ENCODE peak calls at places on chromosome X, in four cellular contexts. D is SK-N-SH, A is HepG2, X is GM12878. V is an unnamed sample. For H3K9me3, the result is how much of the 10 kb centered on the place peaks cover.

GRCh38 chrX:150363561-150364346 is 637 bp downstream of the MAMLD1 start:
- DNase-seq in A (no peak), D (peak), X (no peak), V (peak)

GRCh38 chrX:155235891-155236290 is 19.6 kb downstream of the VBP1 start:
- DNase-seq in D (no peak), X (no peak), A (peak), V (no peak)

GRCh38 chrX:13223868-13224555 is 95.8 kb downstream of the ATXN3L start:
- DNase-seq in A (peak), X (no peak), D (no peak), V (peak)

GRCh38 chrX:7139202-7140081 is 8.1 kb upstream of the STS start:
- DNase-seq in X (no peak), A (no peak), D (no peak), V (no peak)

GRCh38 chrX:16416588-16416987 is 233.4 kb upstream of the S100G start:
- DNase-seq in X (no peak), A (no peak), D (no peak), V (no peak)

GRCh38 chrX:46710927-46711623 is 47.8 kb downstream of the SLC9A7 start:
- DNase-seq in D (peak), A (no peak), X (no peak), V (no peak)

GRCh38 chrX:150375243-150375642 is 12.1 kb downstream of the MAMLD1 start:
- DNase-seq in X (no peak), A (no peak), D (no peak), V (no peak)

GRCh38 chrX:103248553-103248952 is 6.4 kb downstream of the TCEAL8 start:
- DNase-seq in D (peak), A (no peak), X (no peak), V (peak)

GRCh38 chrX:124332481-124333424 is at the start of gene TEX13D:
- DNase-seq in X (no peak), A (no peak), D (no peak), V (no peak)
- TF ChIP-seq MAX in X (no peak), A (no peak), D (no peak), V (no peak)

DNA sequence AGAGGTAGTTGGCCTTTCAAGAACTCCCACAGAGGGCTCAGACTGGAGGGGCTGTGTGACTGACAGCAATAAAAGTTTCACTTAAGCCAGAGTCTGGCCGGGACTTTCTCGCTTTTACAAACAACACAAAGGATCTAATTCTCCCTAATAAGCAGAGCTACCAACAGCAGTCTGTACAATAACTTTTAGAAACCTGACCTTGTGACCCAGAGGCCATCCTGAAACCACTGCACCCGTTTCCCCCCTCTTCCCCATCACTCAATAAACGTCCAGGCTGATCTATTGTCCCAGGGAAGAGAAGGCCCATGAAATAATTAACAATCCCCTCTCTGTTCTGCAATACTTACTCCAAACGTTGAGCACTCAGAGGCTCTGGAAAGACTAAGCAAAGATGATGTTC is 442.4 kb downstream of the ZIC3 start:
- DNase-seq in D (no peak), X (no peak), A (no peak), V (no peak)
- TF ChIP-seq PBX3 in D (no peak), X (no peak), A (no peak), V (no peak)

GRCh38 chrX:30791296-30792278 is 97.5 kb downstream of the TAB3 start:
- DNase-seq in X (no peak), D (no peak), A (no peak), V (no peak)

GRCh38 chrX:30795981-30796958 is 92.8 kb downstream of the TAB3 start:
- DNase-seq in D (no peak), A (no peak), X (no peak), V (no peak)

GRCh38 chrX:30793767-30794103 is 95.3 kb downstream of the TAB3 start:
- DNase-seq in X (no peak), A (no peak), D (no peak), V (no peak)

GRCh38 chrX:30794497-30794896 is 94.6 kb downstream of the TAB3 start:
- DNase-seq in D (no peak), A (no peak), X (no peak), V (no peak)

DNA sequence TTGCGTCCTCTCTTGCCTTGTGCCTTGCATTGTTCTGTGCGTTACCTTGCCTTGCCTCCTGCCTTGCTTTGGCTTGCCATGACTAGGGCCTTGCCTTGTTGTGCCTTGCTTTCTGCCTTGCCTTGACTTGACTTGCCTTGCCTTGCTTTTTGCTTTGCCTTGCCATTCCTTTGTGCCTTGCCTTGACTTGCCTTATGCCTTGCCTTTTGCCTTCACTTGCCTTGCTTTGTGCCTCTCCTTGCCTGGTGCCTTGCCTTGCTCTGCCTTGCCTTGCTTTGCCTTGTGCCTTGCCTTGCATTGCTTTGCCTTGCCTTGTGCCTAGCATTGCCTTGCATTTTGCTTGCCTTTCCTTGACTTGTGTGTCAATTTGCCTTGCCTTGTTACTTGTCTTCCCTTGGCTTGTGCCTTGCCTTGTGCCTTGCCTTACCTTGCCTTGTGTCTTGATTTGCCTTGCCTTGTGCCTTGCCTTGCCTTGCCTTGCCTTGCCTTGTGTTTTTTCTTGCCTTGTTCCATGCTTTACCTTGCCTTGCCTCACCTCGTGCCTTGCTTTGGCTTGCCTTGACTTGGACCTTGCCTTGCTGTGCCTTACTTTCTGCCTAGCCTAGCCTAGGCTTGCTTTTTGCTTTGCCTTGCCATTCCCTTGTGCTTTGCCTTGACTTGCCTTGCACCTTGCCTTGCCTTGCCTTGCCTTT is 95.8 kb downstream of the TAB3 start:
- DNase-seq in X (no peak), A (no peak), D (no peak), V (no peak)
- H3K9me3 ChIP-seq in X (under half), A (under half), D (under half), V (under half)

DNA sequence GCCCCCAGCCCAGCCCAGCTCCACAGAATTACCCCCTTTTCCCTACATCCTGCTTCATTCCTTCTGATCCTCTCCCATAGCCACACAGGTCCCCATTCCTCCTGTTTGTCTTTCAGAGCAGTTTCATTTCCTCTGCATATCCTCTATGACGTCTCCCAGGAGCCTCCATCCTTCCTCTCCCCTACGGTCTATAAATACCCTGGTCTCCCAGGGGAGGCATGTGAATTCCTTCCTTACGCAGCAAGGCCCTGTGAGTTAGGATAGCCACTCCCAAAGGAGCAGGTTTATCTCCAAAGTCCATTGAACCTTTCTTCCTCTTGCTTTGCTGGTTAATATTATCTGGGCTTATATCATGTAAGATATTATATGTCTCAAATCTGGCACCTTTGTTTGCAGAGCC is 8.4 kb upstream of the APLN start:
- DNase-seq in X (no peak), D (no peak), A (no peak), V (no peak)
- TF ChIP-seq MAX in X (no peak), D (no peak), A (no peak), V (no peak)

DNA sequence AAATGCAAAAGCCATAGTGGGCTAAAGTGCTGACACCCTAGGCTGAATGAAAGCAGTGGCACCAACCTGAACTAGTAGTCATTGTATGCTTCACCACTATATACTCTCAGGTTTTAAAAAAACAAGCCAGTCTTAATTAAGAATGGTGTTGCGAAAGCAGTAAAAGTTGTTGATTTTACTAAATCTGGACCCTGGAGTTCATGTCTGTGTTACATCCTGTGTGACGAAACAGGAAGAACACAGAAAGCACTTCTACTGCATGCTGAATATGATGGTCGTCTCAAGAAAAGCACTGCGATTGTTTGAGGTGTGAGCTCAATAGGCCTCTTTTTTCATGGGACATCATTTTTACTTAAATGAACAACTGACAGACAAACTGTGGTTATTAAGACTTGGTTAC is 24.2 kb upstream of the GDPD2 start:
- DNase-seq in X (no peak), D (no peak), A (peak), V (peak)
- TF ChIP-seq PBX3 in X (no peak), D (no peak), A (no peak), V (no peak)

DNA sequence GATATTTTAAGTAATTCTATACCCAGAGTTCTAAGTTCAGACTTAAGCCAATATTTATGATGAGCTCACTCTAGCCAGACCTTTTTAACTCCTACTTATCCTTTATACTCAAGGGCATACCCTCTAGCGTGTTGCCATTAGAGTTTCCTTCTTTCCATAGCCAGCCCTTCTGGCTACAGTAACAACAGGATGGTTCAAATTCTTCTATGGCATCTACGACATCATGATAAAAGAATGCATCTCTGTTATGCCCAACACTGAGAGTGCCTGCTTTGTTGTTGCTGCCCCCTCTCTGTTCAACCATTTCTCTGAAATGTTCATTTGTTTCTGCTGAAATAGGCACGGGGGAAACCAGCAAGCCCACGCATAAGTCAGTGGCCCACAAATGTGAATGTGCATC is 104.5 kb downstream of the UBE2NL start:
- DNase-seq in D (no peak), A (no peak), X (no peak), V (no peak)
- H3K9me3 ChIP-seq in D (under half), A (half or more), X (under half), V (under half)

DNA sequence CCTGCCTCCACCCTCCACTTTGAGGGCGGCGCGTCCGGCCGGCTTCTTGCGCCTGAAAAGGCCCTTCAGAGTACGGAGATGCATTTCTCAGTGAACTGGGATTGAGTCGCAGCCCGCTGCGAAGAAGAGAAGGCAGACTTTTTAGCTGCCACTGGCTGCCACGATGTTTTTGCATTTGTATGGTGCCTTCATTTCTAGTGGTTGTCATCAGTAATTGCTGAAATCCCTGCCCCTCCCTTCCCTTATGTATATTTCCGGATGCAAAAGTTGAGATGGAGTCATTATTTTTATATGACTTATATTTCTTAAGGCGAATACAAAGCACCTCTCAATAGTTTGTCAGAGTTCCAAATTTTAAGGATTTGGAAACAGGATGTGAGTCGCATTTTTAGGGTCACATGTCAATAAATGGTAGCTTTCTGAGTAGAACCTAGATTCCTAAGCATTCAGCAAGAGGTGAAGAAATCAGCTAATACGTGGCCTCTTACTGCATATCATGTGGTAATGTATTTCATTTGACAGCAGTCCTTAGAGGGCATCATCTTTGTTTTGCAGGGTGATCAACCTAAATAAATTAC is 652 bp downstream of the ATP6AP2 start:
- DNase-seq in D (no peak), A (no peak), X (no peak), V (no peak)
- TF ChIP-seq MAX in D (no peak), A (no peak), X (no peak), V (no peak)